ENCODE peak calls at places on chromosomes 12 and 14, in four cellular contexts. W is H1, Q is K562, S is GM12878. T is an unnamed sample.

GRCh38 chr12:66742508-66743367 is 63.9 kb upstream of the GRIP1 start:
- DNase-seq in W (no peak), Q (no peak), S (no peak), T (no peak)

GRCh38 chr12:107515446-107515958 is 170.1 kb upstream of the PWP1 start:
- DNase-seq in S (no peak), Q (no peak), W (peak; percentile 10), T (no peak)

GRCh38 chr12:123815968-123816367 is 53.9 kb downstream of the DNAH10 start:
- DNase-seq in Q (no peak), W (no peak), S (no peak), T (no peak)

GRCh38 chr12:45464699-45465098 is 248.8 kb downstream of the ANO6 start:
- DNase-seq in W (no peak), S (no peak), Q (no peak), T (no peak)

GRCh38 chr14:65287264-65288131 is 125.0 kb upstream of the FUT8 start:
- DNase-seq in S (no peak), Q (no peak), W (no peak), T (peak; percentile 53)

GRCh38 chr12:34404377-34405285 is 382.3 kb downstream of the ALG10 start:
- DNase-seq in S (no peak), Q (no peak), W (no peak), T (no peak)

GRCh38 chr12:77796775-77797174 is 33.9 kb upstream of the NAV3 start:
- DNase-seq in W (no peak), Q (no peak), S (no peak), T (no peak)

GRCh38 chr14:31021576-31021949 is 3.9 kb upstream of the AP4S1 start:
- DNase-seq in Q (no peak), S (no peak), W (no peak), T (no peak)

GRCh38 chr12:111441107-111441928 is 35.6 kb downstream of the SH2B3 start:
- DNase-seq in Q (no peak), W (no peak), S (no peak), T (no peak)

GRCh38 chr12:117130806-117131205 is 31.6 kb upstream of the TESC start:
- DNase-seq in Q (no peak), S (no peak), W (no peak), T (no peak)

GRCh38 chr14:71135911-71136310 is 228.7 kb downstream of the PCNX1 start:
- DNase-seq in Q (no peak), S (no peak), W (no peak), T (no peak)

GRCh38 chr12:104458645-104459555 is 2.2 kb downstream of the CHST11 start:
- DNase-seq in W (no peak), S (no peak), Q (peak; percentile 23), T (no peak)

GRCh38 chr12:18752280-18752920 is 14.5 kb downstream of the CAPZA3 start:
- DNase-seq in S (no peak), W (peak; percentile 7), Q (peak; percentile 60), T (no peak)

GRCh38 chr14:64549805-64550538 is at the start of gene PPP1R36:
- DNase-seq in S (no peak), Q (no peak), W (no peak), T (peak; percentile 36)

GRCh38 chr14:74852922-74853530 is 22.9 kb downstream of the PROX2 start:
- DNase-seq in S (no peak), Q (no peak), W (no peak), T (no peak)
- TF ChIP-seq TAF1 in S (no peak), Q (no peak), W (no peak), T (no peak)

DNA sequence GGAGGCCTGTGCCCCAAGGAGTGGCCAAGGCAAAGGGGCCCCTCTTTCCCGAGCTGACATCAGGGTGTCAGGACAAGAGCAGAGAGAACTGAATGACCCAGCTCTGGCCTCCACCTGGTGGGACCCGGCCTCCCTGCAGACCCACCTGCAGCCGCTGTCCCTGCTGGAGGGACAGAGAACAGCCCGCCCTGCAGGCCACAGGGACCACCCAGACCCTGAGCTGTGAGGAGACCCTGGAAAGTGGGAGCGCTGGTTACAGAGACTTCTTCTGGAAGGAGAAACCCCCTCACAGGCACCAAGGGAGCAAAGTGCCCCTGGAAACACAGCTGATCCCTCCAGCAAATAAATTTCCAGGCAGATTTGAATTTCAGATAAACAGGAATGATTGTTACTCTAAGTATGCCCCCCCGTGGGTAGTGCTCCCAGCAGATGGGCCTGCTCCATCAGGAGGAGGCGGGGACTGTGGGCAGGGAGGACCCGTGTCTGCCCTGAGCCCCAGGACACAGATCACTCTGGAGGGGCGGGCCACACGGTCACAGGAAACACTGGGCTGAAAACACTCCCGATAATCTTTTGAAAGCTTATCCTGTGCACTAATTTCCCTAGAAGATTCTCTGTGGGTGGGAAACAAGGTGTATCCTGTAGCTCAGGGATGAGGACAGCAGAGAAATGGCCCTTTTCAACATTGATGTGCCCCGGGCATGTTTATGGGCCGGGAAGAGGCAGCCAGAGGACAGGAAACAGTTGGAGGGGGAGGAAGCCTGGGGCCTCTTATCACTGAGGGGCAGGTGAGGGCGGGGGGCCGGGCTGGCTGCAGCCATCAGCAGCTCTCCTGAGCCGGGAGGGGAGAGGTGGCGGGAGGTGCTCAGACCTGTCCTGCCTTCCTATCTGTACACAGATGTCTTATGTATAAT is 276.0 kb downstream of the ADGRD1 start:
- DNase-seq in Q (peak; percentile 81), W (no peak), S (no peak), T (no peak)
- TF ChIP-seq POLR2AphosphoS5 in Q (peak; percentile 63), W (peak; percentile 8), S (no peak), T (no peak)

GRCh38 chr14:100306256-100306505 is at the start of gene SLC25A29:
- DNase-seq in Q (no peak), S (no peak), W (no peak), T (no peak)
- TF ChIP-seq POLR2A in Q (no peak), S (peak; percentile 56), W (no peak), T (no peak)

GRCh38 chr12:26608706-26609105 is 224.3 kb downstream of the ITPR2 start:
- DNase-seq in S (no peak), W (no peak), Q (no peak), T (no peak)
- TF ChIP-seq TAF1 in S (no peak), W (no peak), Q (no peak), T (no peak)

GRCh38 chr12:132593938-132594358 is 16.4 kb downstream of the LRCOL1 start:
- DNase-seq in Q (peak; percentile 91), S (no peak), W (no peak), T (no peak)
- TF ChIP-seq POLR2AphosphoS5 in Q (no peak), S (no peak), W (no peak), T (no peak)

DNA sequence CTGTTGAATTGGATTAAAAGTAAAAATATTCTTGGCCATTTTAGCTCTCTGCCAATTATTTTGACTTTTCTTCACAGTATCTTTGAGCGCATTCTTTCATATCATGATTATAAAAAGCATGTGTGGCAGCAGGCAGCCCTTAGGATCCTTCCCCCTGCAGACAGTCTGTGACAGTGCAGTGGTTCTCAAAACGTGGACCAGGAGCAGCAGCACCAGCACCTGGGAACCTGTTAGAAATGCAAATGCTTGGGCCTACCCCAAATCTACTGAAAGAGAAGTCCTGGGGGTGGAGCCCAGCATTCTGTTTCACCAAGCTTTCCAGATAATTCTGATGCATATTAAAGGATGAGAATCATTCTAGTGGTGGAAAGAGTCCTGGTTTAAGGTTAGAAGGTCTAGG is 155.6 kb downstream of the MON2 start:
- DNase-seq in W (no peak), Q (no peak), S (no peak), T (no peak)
- TF ChIP-seq POLR2A in W (no peak), Q (no peak), S (no peak), T (no peak)

GRCh38 chr14:72726444-72726843 is 167.5 kb downstream of the DPF3 start:
- DNase-seq in Q (no peak), S (no peak), W (no peak), T (no peak)

GRCh38 chr14:72721042-72721540 is 172.8 kb downstream of the DPF3 start:
- DNase-seq in Q (no peak), W (no peak), S (no peak), T (no peak)

GRCh38 chr14:72722201-72722785 is 171.6 kb downstream of the DPF3 start:
- DNase-seq in S (no peak), W (no peak), Q (no peak), T (no peak)

GRCh38 chr14:72723741-72724530 is 170.0 kb downstream of the DPF3 start:
- DNase-seq in W (no peak), Q (no peak), S (no peak), T (no peak)
- TF ChIP-seq TAF1 in W (no peak), Q (no peak), S (no peak), T (no peak)

GRCh38 chr14:20684662-20685456 is 499 bp downstream of the RNASE4 start:
- DNase-seq in Q (no peak), W (no peak), S (no peak), T (no peak)
- TF ChIP-seq POLR2AphosphoS5 in Q (no peak), W (no peak), S (no peak), T (no peak)

DNA sequence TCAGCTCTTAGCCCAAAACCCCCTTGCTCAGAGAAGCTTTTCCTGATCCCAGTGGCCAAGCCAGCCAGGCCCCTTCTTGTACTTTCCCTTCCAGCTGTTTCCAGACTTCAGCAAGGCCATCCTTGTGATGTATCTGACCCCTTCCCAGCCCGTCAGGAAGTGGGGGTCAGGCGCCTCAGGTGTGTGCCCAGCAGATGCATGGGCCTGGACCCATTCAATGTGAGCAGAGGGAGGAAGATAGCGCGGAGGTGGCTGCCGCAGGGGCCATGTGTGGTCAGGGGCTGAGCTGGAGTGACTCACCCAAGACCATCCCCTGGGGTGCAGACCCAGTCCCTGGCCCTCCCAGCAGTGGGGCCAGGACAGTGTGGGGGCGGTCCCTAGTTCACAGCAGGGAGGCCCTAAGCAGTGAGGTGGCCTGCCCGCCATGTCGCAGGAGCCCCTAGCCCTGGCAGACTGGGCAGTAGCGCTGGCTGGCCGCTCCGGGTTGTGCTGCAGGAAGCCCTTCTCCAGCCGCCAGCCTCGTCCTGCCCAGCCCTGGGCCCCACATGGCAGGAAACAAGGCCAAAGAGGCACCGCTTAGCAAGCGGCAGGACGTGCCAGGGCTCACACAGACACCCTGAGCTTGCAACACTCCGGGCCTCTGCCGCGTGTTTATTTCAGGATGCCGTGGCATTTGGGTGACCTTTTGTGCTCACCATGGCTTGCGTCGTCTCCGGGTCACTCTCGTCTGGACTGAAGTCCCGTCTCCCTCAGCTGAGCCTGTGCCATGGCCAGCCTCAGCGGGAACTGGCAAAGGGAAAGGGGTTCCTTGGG is 12.0 kb downstream of the ADSS1 start:
- DNase-seq in S (no peak), Q (no peak), W (no peak), T (no peak)
- TF ChIP-seq POLR2A in S (no peak), Q (no peak), W (no peak), T (no peak)

GRCh38 chr12:106114084-106115068 is 24.4 kb downstream of the NUAK1 start:
- DNase-seq in S (no peak), W (no peak), Q (no peak), T (no peak)

GRCh38 chr12:106115450-106115849 is 23.3 kb downstream of the NUAK1 start:
- DNase-seq in W (no peak), Q (no peak), S (no peak), T (no peak)

GRCh38 chr12:106113042-106113441 is 25.7 kb downstream of the NUAK1 start:
- DNase-seq in S (peak; percentile 7), Q (no peak), W (no peak), T (no peak)

GRCh38 chr12:106112094-106112822 is 26.5 kb downstream of the NUAK1 start:
- DNase-seq in W (no peak), S (no peak), Q (no peak), T (no peak)

GRCh38 chr12:106113446-106114083 is 25.2 kb downstream of the NUAK1 start:
- DNase-seq in S (no peak), W (no peak), Q (no peak), T (no peak)
- TF ChIP-seq TAF1 in S (no peak), W (no peak), Q (no peak), T (no peak)

T was measured in GM12891.